ENCODE peak calls at places on chromosomes 11 and 22, in seven cellular contexts. M, Y, H, G, C, S and J are unnamed samples. For H3K4me1, the result is how much of the 10 kb centered on the place peaks cover.

GRCh38 chr11:59079089-59079488 is 7.0 kb upstream of the GLYATL1B start:
- DNase-seq in M (no peak), Y (no peak), H (no peak), G (no peak), C (no peak), S (no peak), J (no peak)

GRCh38 chr22:23385301-23386244 is 194.5 kb downstream of the IGLL1 start:
- DNase-seq in M (peak), Y (peak), H (peak), G (peak), C (peak), S (peak), J (peak)

GRCh38 chr22:38953091-38953490 is 4.3 kb upstream of the APOBEC3A start:
- DNase-seq in M (no peak), Y (no peak), H (no peak), G (no peak), C (no peak), S (no peak), J (no peak)

GRCh38 chr11:8168485-8169257 is at the start of gene RIC3:
- DNase-seq in M (peak), Y (no peak), H (peak), G (no peak), C (no peak), S (peak), J (peak)

GRCh38 chr22:21876486-21877176 is 9.2 kb upstream of the MAPK1 start:
- DNase-seq in M (no peak), Y (peak), H (no peak), G (no peak), C (peak), S (no peak), J (no peak)

GRCh38 chr11:134275188-134275533 is 1.0 kb upstream of the GLB1L3 start:
- DNase-seq in M (no peak), Y (no peak), H (no peak), G (no peak), C (no peak), S (no peak), J (no peak)

GRCh38 chr11:115458877-115459276 is 45.3 kb downstream of the CADM1 start:
- DNase-seq in M (no peak), Y (no peak), H (no peak), G (no peak), C (no peak), S (no peak), J (no peak)

GRCh38 chr22:29004647-29005371 is 56.8 kb downstream of the C22orf31 start:
- DNase-seq in M (peak), Y (no peak), H (peak), G (peak), C (no peak), S (peak), J (peak)

GRCh38 chr11:95230054-95231034 is 658 bp downstream of the SESN3 start:
- DNase-seq in M (peak), Y (peak), H (peak), G (peak), C (peak), S (no peak), J (peak)

GRCh38 chr11:8768625-8769333 is 86.2 kb downstream of the RPL27A start:
- DNase-seq in M (peak), Y (peak), H (no peak), G (no peak), C (peak), S (peak), J (no peak)

GRCh38 chr11:122743949-122744876 is 88.7 kb downstream of the UBASH3B start:
- DNase-seq in M (no peak), Y (no peak), H (no peak), G (peak), C (no peak), S (peak), J (no peak)

GRCh38 chr11:130533113-130533803 is 84.8 kb downstream of the ADAMTS15 start:
- DNase-seq in M (no peak), Y (no peak), H (no peak), G (no peak), C (no peak), S (no peak), J (peak)

GRCh38 chr11:794766-795637 is 3.1 kb downstream of the SLC25A22 start:
- DNase-seq in M (peak), Y (no peak), H (no peak), G (peak), C (no peak), S (no peak), J (no peak)

GRCh38 chr11:113163291-113164030 is 150.9 kb upstream of the TTC12 start:
- DNase-seq in M (no peak), Y (peak), H (peak), G (no peak), C (no peak), S (no peak), J (no peak)

GRCh38 chr11:96256604-96257003 is 86.4 kb downstream of the MAML2 start:
- DNase-seq in M (no peak), Y (no peak), H (no peak), G (no peak), C (peak), S (no peak), J (no peak)

GRCh38 chr22:49322231-49322630 is 505.4 kb downstream of the BRD1 start:
- DNase-seq in M (no peak), Y (no peak), H (no peak), G (no peak), C (no peak), S (no peak), J (no peak)

GRCh38 chr11:30760341-30760740 is 174.2 kb upstream of the MPPED2 start:
- DNase-seq in M (no peak), Y (no peak), H (no peak), G (no peak), C (no peak), S (no peak), J (no peak)

GRCh38 chr11:124863137-124863825 is 2.0 kb upstream of the ROBO3 start:
- DNase-seq in M (peak), Y (peak), H (no peak), G (no peak), C (peak), S (no peak), J (no peak)

GRCh38 chr22:47189056-47189916 is 426.8 kb downstream of the TBC1D22A start:
- DNase-seq in M (peak), Y (no peak), H (peak), G (no peak), C (no peak), S (no peak), J (no peak)

GRCh38 chr22:38882480-38882879 is 10.5 kb upstream of the CBX6 start:
- DNase-seq in M (peak), Y (peak), H (peak), G (no peak), C (peak), S (peak), J (no peak)

GRCh38 chr11:45806072-45806933 is 1.4 kb downstream of the SLC35C1 start:
- DNase-seq in M (no peak), Y (no peak), H (no peak), G (no peak), C (no peak), S (no peak), J (no peak)

GRCh38 chr11:118171274-118172062 is 5.0 kb downstream of the SCN2B start:
- DNase-seq in M (peak), Y (peak), H (peak), G (peak), C (peak), S (peak), J (peak)

GRCh38 chr11:126192386-126192785 is 19.1 kb downstream of the RPUSD4 start:
- DNase-seq in M (no peak), Y (no peak), H (no peak), G (no peak), C (no peak), S (no peak), J (no peak)

GRCh38 chr22:19056951-19057401 is 65.2 kb downstream of the DGCR2 start:
- DNase-seq in M (peak), Y (no peak), H (no peak), G (no peak), C (no peak), S (no peak), J (no peak)

GRCh38 chr11:10651579-10652361 is 41.8 kb downstream of the IRAG1 start:
- DNase-seq in M (no peak), Y (no peak), H (no peak), G (no peak), C (no peak), S (peak), J (no peak)

GRCh38 chr11:43632171-43632570 is 48.4 kb upstream of the HSD17B12 start:
- DNase-seq in M (no peak), Y (no peak), H (no peak), G (no peak), C (no peak), S (no peak), J (no peak)

GRCh38 chr11:102560555-102561011 is 30.0 kb upstream of the MMP7 start:
- DNase-seq in M (no peak), Y (peak), H (peak), G (peak), C (peak), S (no peak), J (no peak)

GRCh38 chr11:77114089-77114463 is 11.4 kb downstream of the OMP start:
- DNase-seq in M (no peak), Y (no peak), H (no peak), G (no peak), C (no peak), S (peak), J (no peak)

GRCh38 chr11:77111277-77111676 is 8.6 kb downstream of the OMP start:
- DNase-seq in M (no peak), Y (no peak), H (no peak), G (no peak), C (no peak), S (no peak), J (no peak)

GRCh38 chr11:77113382-77114088 is 10.9 kb downstream of the OMP start:
- DNase-seq in M (peak), Y (peak), H (no peak), G (peak), C (peak), S (no peak), J (peak)

GRCh38 chr11:77111946-77112345 is 9.3 kb downstream of the OMP start:
- DNase-seq in M (no peak), Y (no peak), H (no peak), G (no peak), C (no peak), S (no peak), J (no peak)

GRCh38 chr11:77112641-77113381 is 10.2 kb downstream of the OMP start:
- DNase-seq in M (no peak), Y (no peak), H (no peak), G (no peak), C (no peak), S (no peak), J (no peak)
- H3K4me1 ChIP-seq in M (under half), Y (under half), H (under half), G (under half), C (under half), S (under half), J (under half)

GRCh38 chr11:104968856-104969776 is 742 bp upstream of the CASP4 start:
- DNase-seq in M (peak), Y (peak), H (peak), G (peak), C (peak), S (peak), J (peak)

GRCh38 chr11:104970756-104971155 is 2.4 kb upstream of the CASP4 start:
- DNase-seq in M (no peak), Y (no peak), H (no peak), G (no peak), C (no peak), S (no peak), J (no peak)

GRCh38 chr11:104968365-104968855 is at the start of gene CASP4:
- DNase-seq in M (peak), Y (peak), H (peak), G (peak), C (peak), S (no peak), J (no peak)

GRCh38 chr11:104965735-104966134 is 2.6 kb downstream of the CASP4 start:
- DNase-seq in M (no peak), Y (no peak), H (no peak), G (no peak), C (no peak), S (no peak), J (no peak)

GRCh38 chr11:104967493-104968364 is 645 bp downstream of the CASP4 start:
- DNase-seq in M (no peak), Y (peak), H (no peak), G (no peak), C (peak), S (no peak), J (no peak)
- H3K4me3 ChIP-seq in M (peak), Y (no peak), H (peak), G (peak), C (peak), S (peak), J (peak)

DNA sequence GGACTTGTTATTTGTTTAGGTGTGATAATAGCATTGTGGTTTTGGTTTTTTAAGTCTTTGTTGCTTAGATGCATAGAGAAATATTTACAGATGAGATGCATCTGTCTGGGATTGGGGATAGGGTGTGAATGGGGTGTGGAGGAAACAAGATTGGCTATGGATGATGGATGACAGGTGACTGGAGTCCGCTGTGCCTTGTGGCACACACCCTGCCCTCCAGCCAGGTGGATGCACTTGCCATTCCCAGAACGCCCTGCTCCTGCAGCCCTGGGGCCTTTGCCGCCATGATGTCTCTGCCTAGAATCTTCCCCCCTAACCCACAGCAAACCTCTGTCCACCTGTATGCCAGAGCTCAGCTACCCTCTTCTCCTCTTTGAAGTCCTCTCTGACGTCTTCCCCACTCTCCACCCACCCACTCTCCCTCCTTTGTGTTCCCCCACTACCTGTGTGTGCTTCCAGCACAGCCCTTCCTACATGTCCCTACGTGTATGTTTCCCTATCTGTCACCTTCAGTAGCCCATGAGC is 54.7 kb downstream of the WNT11 start:
- DNase-seq in M (no peak), Y (no peak), H (no peak), G (no peak), C (no peak), S (no peak), J (no peak)
- H3K4me1 ChIP-seq in M (under half), Y (under half), H (under half), G (under half), C (under half), S (under half), J (under half)

GRCh38 chr11:69884751-69885150 is 65.5 kb upstream of the FGF3 start:
- DNase-seq in M (no peak), Y (no peak), H (no peak), G (no peak), C (no peak), S (peak), J (no peak)
- H3K4me3 ChIP-seq in M (no peak), Y (no peak), H (no peak), G (no peak), C (no peak), S (no peak), J (no peak)

GRCh38 chr11:11779975-11780374 is 61.8 kb upstream of the USP47 start:
- DNase-seq in M (no peak), Y (no peak), H (no peak), G (no peak), C (no peak), S (no peak), J (no peak)
- H3K4me1 ChIP-seq in M (under half), Y (under half), H (under half), G (under half), C (under half), S (under half), J (under half)

DNA sequence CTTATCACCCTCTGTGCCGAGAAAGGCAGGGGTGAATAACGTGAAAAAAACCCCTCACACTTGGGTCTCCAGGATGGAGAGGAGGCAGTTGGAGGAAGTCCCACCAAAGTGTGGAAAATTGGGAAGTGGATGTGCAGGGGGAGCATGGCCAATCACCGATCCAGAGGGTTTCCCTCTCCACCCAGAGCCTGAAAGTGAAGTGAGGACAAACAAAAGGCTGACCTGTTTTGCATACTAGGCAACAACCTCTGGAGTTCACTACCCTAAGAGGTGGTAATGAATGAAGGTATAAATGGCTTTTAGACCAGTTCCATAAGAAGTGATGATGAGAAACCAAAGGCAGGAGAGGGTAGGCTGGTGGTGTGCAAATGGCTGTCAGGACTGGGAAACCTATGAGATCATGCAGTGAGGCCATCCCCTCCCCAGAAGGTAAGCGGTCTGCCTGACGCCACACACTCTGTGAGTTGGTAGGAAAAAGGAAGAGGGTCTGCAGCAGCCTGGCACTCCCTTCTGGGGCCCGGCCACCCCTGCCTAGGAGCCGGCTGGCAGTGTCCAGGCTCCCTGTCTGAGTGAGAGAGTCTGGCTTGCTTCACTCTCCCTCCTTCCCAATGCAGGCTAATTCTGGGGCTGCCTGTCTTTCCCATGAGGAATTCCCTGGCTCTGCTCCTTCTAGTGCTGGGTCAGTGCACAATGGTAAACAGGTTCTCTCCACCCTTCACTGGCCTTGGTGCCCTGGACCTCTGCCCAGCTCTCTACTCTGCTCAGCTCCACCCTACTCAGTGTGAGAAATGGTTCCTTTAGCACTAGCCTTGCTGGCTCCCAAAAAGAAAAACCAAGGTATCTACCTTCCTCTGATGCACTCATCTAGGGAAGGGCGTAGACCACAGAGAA is 15.6 kb downstream of the TBC1D10A start:
- DNase-seq in M (peak), Y (peak), H (peak), G (no peak), C (peak), S (peak), J (no peak)
- H3K4me3 ChIP-seq in M (no peak), Y (no peak), H (no peak), G (no peak), C (peak), S (no peak), J (no peak)

DNA sequence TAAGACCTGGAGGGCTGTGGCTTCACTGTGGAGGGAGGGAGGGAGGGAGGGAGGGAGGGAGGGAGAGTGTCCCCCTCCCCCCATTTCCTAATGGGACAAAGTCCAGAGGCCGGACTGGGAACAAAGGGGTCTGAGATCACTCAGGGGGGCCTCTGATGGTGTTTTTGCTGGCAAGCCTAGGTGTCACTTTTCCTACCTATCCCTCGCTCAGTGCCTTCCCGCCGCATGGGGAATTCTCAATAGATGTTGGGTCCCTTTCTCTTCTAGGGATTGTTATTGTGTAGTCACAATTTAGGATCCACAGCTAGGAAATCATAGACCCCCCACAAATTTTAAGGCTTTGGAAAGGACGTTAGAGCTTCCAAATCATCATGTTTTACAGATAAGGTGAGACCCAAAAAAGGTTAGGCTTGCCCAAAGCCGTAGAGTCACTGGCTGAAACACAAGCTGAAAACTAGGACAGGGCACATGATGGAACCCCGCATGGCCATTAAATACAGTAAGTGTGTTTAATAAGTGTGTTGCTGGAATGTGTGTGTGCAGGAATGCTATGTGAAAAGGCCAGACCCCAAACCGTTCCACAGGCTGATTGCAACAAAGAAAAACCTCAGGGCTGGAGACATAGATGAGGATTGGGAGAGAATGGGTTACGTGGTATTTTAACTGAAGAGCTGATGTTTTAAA is 4.8 kb upstream of the FTH1 start:
- DNase-seq in M (no peak), Y (peak), H (no peak), G (no peak), C (no peak), S (peak), J (no peak)
- H3K4me1 ChIP-seq in M (half or more), Y (under half), H (under half), G (under half), C (half or more), S (under half), J (under half)